ENCODE peak calls at places on chromosomes 6 and 20, in six cellular contexts. M is fibroblast of the aortic adventitia, W is GM23338, F is ovary, P is body of pancreas, O is AG04450. D is an unnamed sample.
A peak's percentile ranks its signal among the peaks of the same experiment; 100 is the strongest.

GRCh38 chr6:5282191-5282623 is 20.9 kb downstream of the FARS2 start:
- DNase-seq in M (no peak), F (no peak), W (peak; percentile 41), O (no peak), P (no peak), D (no peak)

GRCh38 chr6:35906499-35906846 is 14.4 kb downstream of the SRPK1 start:
- DNase-seq in O (no peak), P (no peak), M (no peak), W (no peak), F (no peak), D (no peak)

GRCh38 chr20:63381781-63382431 is 20.8 kb upstream of the CHRNA4 start:
- DNase-seq in O (no peak), P (peak; percentile 21), F (peak; percentile 56), M (no peak), W (peak; percentile 69), D (peak; percentile 3)

GRCh38 chr6:145758086-145758485 is 22.8 kb upstream of the EPM2A start:
- DNase-seq in O (no peak), W (no peak), M (no peak), F (no peak), P (no peak), D (no peak)

GRCh38 chr6:107561325-107561724 is 71.4 kb downstream of the SOBP start:
- DNase-seq in F (peak; percentile 69), W (peak; percentile 31), P (peak; percentile 17), M (peak; percentile 41), O (no peak), D (peak; percentile 7)

GRCh38 chr20:62944184-62944583 is 6.2 kb downstream of the GID8 start:
- DNase-seq in M (no peak), P (no peak), W (no peak), O (no peak), F (peak; percentile 13), D (no peak)

GRCh38 chr6:12132351-12133222 is 120.5 kb downstream of the HIVEP1 start:
- DNase-seq in W (no peak), O (no peak), P (no peak), M (peak; percentile 37), F (no peak), D (peak; percentile 43)

GRCh38 chr6:90098025-90098474 is 198.6 kb downstream of the BACH2 start:
- DNase-seq in W (no peak), P (peak; percentile 40), F (peak; percentile 65), O (peak; percentile 71), M (peak; percentile 93), D (peak; percentile 91)

GRCh38 chr6:113782641-113783040 is 74.5 kb upstream of the MARCKS start:
- DNase-seq in M (no peak), O (no peak), W (no peak), F (no peak), P (no peak), D (no peak)

GRCh38 chr6:24494726-24495515 is at the start of gene ALDH5A1:
- DNase-seq in O (no peak), P (peak; percentile 77), M (peak; percentile 7), W (peak; percentile 86), F (peak; percentile 82), D (peak; percentile 54)

GRCh38 chr6:4564746-4565145 is 211.5 kb upstream of the CDYL start:
- DNase-seq in F (no peak), P (no peak), W (no peak), M (peak; percentile 43), O (no peak), D (no peak)

GRCh38 chr20:53660078-53660909 is 66.7 kb upstream of the ZNF217 start:
- DNase-seq in M (peak; percentile 51), F (peak; percentile 74), W (peak; percentile 63), O (no peak), P (no peak), D (peak; percentile 45)

GRCh38 chr20:56215115-56215514 is 33.4 kb upstream of the MC3R start:
- DNase-seq in O (no peak), W (no peak), F (no peak), M (no peak), P (no peak), D (no peak)

GRCh38 chr20:33796907-33797544 is 14.1 kb upstream of the CHMP4B start:
- DNase-seq in W (no peak), F (no peak), P (no peak), M (no peak), O (no peak), D (no peak)

GRCh38 chr6:42095066-42095465 is 44.7 kb downstream of the TAF8 start:
- DNase-seq in W (no peak), F (no peak), O (no peak), P (no peak), M (no peak), D (no peak)

GRCh38 chr20:25543068-25543467 is 42.3 kb downstream of the NINL start:
- DNase-seq in O (no peak), F (no peak), P (no peak), M (peak; percentile 57), W (no peak), D (peak; percentile 45)

GRCh38 chr6:34529665-34530327 is 26.3 kb downstream of the SPDEF start:
- DNase-seq in M (no peak), O (no peak), F (no peak), P (peak; percentile 75), W (no peak), D (no peak)

GRCh38 chr6:125598422-125598821 is 151.0 kb upstream of the HEY2 start:
- DNase-seq in O (peak; percentile 3), M (peak; percentile 88), F (no peak), W (no peak), P (no peak), D (peak; percentile 85)

GRCh38 chr6:142885182-142885867 is 59.7 kb downstream of the HIVEP2 start:
- DNase-seq in W (peak; percentile 91), F (peak; percentile 36), O (peak; percentile 90), P (peak; percentile 50), M (peak; percentile 97), D (peak; percentile 99)

GRCh38 chr6:118908441-118908840 is 14.5 kb downstream of the ASF1A start:
- DNase-seq in F (no peak), P (no peak), O (no peak), W (no peak), M (no peak), D (no peak)

GRCh38 chr6:88135578-88136114 is 30.5 kb downstream of the CNR1 start:
- DNase-seq in O (no peak), P (no peak), F (no peak), M (no peak), W (no peak), D (no peak)

GRCh38 chr6:103674790-103675189 is 1184.9 kb downstream of the HACE1 start:
- DNase-seq in M (no peak), O (no peak), W (no peak), F (no peak), P (no peak), D (no peak)

GRCh38 chr20:57601737-57602136 is 18.5 kb downstream of the ZBP1 start:
- DNase-seq in F (no peak), M (no peak), P (no peak), O (no peak), W (no peak), D (no peak)

GRCh38 chr6:18204691-18205090 is 49.5 kb downstream of the KDM1B start:
- DNase-seq in M (no peak), P (no peak), F (no peak), O (no peak), W (no peak), D (no peak)

GRCh38 chr20:41078329-41078728 is 49.7 kb downstream of the TOP1 start:
- DNase-seq in O (no peak), W (peak; percentile 35), P (no peak), M (peak; percentile 86), F (no peak), D (peak; percentile 80)

GRCh38 chr6:13593720-13594119 is 19.3 kb downstream of the SIRT5 start:
- DNase-seq in P (no peak), W (no peak), O (no peak), F (no peak), M (peak; percentile 65), D (peak; percentile 62)

GRCh38 chr6:140960566-140960965 is 1172.2 kb upstream of the GJE1 start:
- DNase-seq in P (no peak), W (no peak), M (peak; percentile 61), F (no peak), O (no peak), D (peak; percentile 62)

GRCh38 chr6:50145125-50145524 is 95.4 kb upstream of the DEFB112 start:
- DNase-seq in F (no peak), M (no peak), O (no peak), P (no peak), W (peak; percentile 31), D (peak; percentile 3)

GRCh38 chr6:38987503-38987902 is 61.1 kb upstream of the GLP1R start:
- DNase-seq in P (no peak), F (no peak), M (no peak), W (no peak), O (no peak), D (no peak)
- H3K4me3 ChIP-seq in P (no peak overlapping the region), F (no peak overlapping the region), M (no peak overlapping the region), W (no peak overlapping the region), O (no peak overlapping the region), D (no peak overlapping the region)

GRCh38 chr20:49846206-49846807 is 33.7 kb downstream of the SLC9A8 start:
- DNase-seq in P (peak; percentile 53), M (peak; percentile 74), O (no peak), F (no peak), W (peak; percentile 92), D (peak; percentile 78)
- TF ChIP-seq CTCF in P (peak; percentile 58), M (peak; percentile 59), O (peak; percentile 65), F (peak; percentile 58), W (peak; percentile 70), D (peak; percentile 61)

DNA sequence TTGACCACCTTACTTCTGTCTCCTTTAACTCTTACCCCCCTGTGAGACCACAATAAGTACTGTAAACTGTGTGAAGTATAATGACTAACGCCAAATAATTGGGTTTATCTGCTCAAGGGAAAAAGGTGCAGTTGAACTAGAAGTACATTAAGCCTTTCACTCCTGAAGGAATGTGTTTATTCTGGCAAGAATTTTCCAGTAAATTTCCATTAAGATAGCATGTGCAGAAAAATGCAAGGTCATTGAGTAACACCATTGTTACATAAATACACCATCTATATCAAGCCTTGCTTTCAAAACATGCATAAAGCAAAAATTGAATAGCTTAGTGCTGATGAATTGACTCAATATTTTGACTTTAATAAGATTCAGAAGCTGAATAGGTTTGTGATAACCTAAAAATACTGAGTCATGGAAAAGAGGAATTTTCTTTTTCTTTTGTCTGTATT is 65.4 kb downstream of the ARHGAP18 start:
- DNase-seq in W (no peak), F (no peak), O (no peak), M (peak; percentile 93), P (no peak), D (peak; percentile 83)
- H3K4me3 ChIP-seq in W (no peak overlapping the region), F (no peak overlapping the region), O (no peak overlapping the region), M (no peak overlapping the region), P (no peak overlapping the region), D (no peak overlapping the region)

GRCh38 chr6:121439456-121440250 is 4.2 kb downstream of the GJA1 start:
- DNase-seq in F (no peak), O (no peak), M (peak; percentile 30), W (no peak), P (no peak), D (no peak)

GRCh38 chr6:121442591-121442990 is 7.1 kb downstream of the GJA1 start:
- DNase-seq in M (peak; percentile 53), P (no peak), O (no peak), W (peak; percentile 30), F (no peak), D (peak; percentile 33)

GRCh38 chr6:121441477-121441876 is 6.0 kb downstream of the GJA1 start:
- DNase-seq in W (no peak), M (no peak), O (no peak), P (no peak), F (no peak), D (no peak)

GRCh38 chr6:121449331-121449730 is 13.9 kb downstream of the GJA1 start:
- DNase-seq in F (no peak), M (no peak), P (no peak), W (no peak), O (no peak), D (no peak)

GRCh38 chr6:121443953-121444590 is 8.6 kb downstream of the GJA1 start:
- DNase-seq in F (no peak), P (no peak), W (no peak), M (peak; percentile 38), O (no peak), D (peak; percentile 56)
- TF ChIP-seq CTCF in F (no peak), P (no peak), W (no peak), M (peak; percentile 2), O (no peak), D (no peak)